ENCODE peak calls at places on chromosomes 2 and 18, in seven cellular contexts. One of them, this sample, is unnamed.

GRCh38 chr2:24261441-24261840 is 86.6 kb downstream of the FAM228A start:
- DNase-seq in PC-3: no peak
- DNase-seq in GM06990: no peak
- DNase-seq in WERI-Rb-1: no peak
- DNase-seq in A549: no peak
- DNase-seq in foreskin fibroblast: no peak
- DNase-seq in AG09309: no peak
- DNase-seq in this sample: no peak

GRCh38 chr2:182898718-182899117 is 32.3 kb upstream of the FRZB start:
- DNase-seq in PC-3: no peak
- DNase-seq in GM06990: no peak
- DNase-seq in WERI-Rb-1: no peak
- DNase-seq in A549: no peak
- DNase-seq in foreskin fibroblast: no peak
- DNase-seq in AG09309: no peak
- DNase-seq in this sample: no peak

GRCh38 chr2:188303363-188304031 is 11.8 kb downstream of the GULP1 start:
- DNase-seq in PC-3: peak; percentile 68
- DNase-seq in GM06990: no peak
- DNase-seq in WERI-Rb-1: no peak
- DNase-seq in A549: no peak
- DNase-seq in foreskin fibroblast: peak; percentile 71
- DNase-seq in AG09309: no peak
- DNase-seq in this sample: no peak

GRCh38 chr2:285506-285905 is 2.4 kb downstream of the ALKAL2 start:
- DNase-seq in PC-3: peak; percentile 25
- DNase-seq in GM06990: no peak
- DNase-seq in WERI-Rb-1: no peak
- DNase-seq in A549: no peak
- DNase-seq in foreskin fibroblast: peak; percentile 72
- DNase-seq in AG09309: peak; percentile 54
- DNase-seq in this sample: peak; percentile 44

GRCh38 chr2:132562245-132562644 is 107.8 kb downstream of the LYPD1 start:
- DNase-seq in PC-3: no peak
- DNase-seq in GM06990: no peak
- DNase-seq in WERI-Rb-1: no peak
- DNase-seq in A549: no peak
- DNase-seq in foreskin fibroblast: no peak
- DNase-seq in AG09309: no peak
- DNase-seq in this sample: no peak

GRCh38 chr2:12014088-12014960 is 267.9 kb downstream of the LPIN1 start:
- DNase-seq in PC-3: no peak
- DNase-seq in GM06990: no peak
- DNase-seq in WERI-Rb-1: no peak
- DNase-seq in A549: no peak
- DNase-seq in foreskin fibroblast: peak; percentile 39
- DNase-seq in AG09309: peak; percentile 68
- DNase-seq in this sample: no peak

GRCh38 chr2:225995788-225996476 is 596.4 kb downstream of the NYAP2 start:
- DNase-seq in PC-3: no peak
- DNase-seq in GM06990: no peak
- DNase-seq in WERI-Rb-1: no peak
- DNase-seq in A549: no peak
- DNase-seq in foreskin fibroblast: peak; percentile 58
- DNase-seq in AG09309: peak; percentile 18
- DNase-seq in this sample: peak; percentile 6

GRCh38 chr2:11004206-11004605 is 92.5 kb downstream of the KCNF1 start:
- DNase-seq in PC-3: peak; percentile 78
- DNase-seq in GM06990: no peak
- DNase-seq in WERI-Rb-1: no peak
- DNase-seq in A549: no peak
- DNase-seq in foreskin fibroblast: peak; percentile 28
- DNase-seq in AG09309: no peak
- DNase-seq in this sample: peak; percentile 90

GRCh38 chr2:7649461-7650228 is 732.4 kb downstream of the RNF144A start:
- DNase-seq in PC-3: no peak
- DNase-seq in GM06990: no peak
- DNase-seq in WERI-Rb-1: no peak
- DNase-seq in A549: no peak
- DNase-seq in foreskin fibroblast: no peak
- DNase-seq in AG09309: no peak
- DNase-seq in this sample: no peak

GRCh38 chr2:28219134-28219533 is 173.5 kb upstream of the FOSL2 start:
- DNase-seq in PC-3: peak; percentile 12
- DNase-seq in GM06990: no peak
- DNase-seq in WERI-Rb-1: no peak
- DNase-seq in A549: no peak
- DNase-seq in foreskin fibroblast: no peak
- DNase-seq in AG09309: no peak
- DNase-seq in this sample: peak; percentile 46

GRCh38 chr2:122514451-122514996 is 759.1 kb downstream of the TSN start:
- DNase-seq in PC-3: peak; percentile 59
- DNase-seq in GM06990: no peak
- DNase-seq in WERI-Rb-1: no peak
- DNase-seq in A549: no peak
- DNase-seq in foreskin fibroblast: no peak
- DNase-seq in AG09309: no peak
- DNase-seq in this sample: no peak

GRCh38 chr2:99856119-99856518 is 286.3 kb downstream of the AFF3 start:
- DNase-seq in PC-3: no peak
- DNase-seq in GM06990: no peak
- DNase-seq in WERI-Rb-1: no peak
- DNase-seq in A549: no peak
- DNase-seq in foreskin fibroblast: no peak
- DNase-seq in AG09309: no peak
- DNase-seq in this sample: no peak

GRCh38 chr2:84458436-84459027 is 548 bp downstream of the SUCLG1 start:
- DNase-seq in PC-3: no peak
- DNase-seq in GM06990: no peak
- DNase-seq in WERI-Rb-1: peak; percentile 22
- DNase-seq in A549: peak; percentile 7
- DNase-seq in foreskin fibroblast: no peak
- DNase-seq in AG09309: no peak
- DNase-seq in this sample: peak; percentile 20
- TF ChIP-seq CTCF in PC-3: no peak
- TF ChIP-seq CTCF in GM06990: no peak
- TF ChIP-seq CTCF in WERI-Rb-1: no peak
- TF ChIP-seq CTCF in A549: no peak
- TF ChIP-seq CTCF in foreskin fibroblast: no peak
- TF ChIP-seq CTCF in AG09309: no peak
- TF ChIP-seq CTCF in this sample: no peak

GRCh38 chr18:3771121-3771971 is 321.4 kb downstream of the TGIF1 start:
- DNase-seq in PC-3: peak; percentile 80
- DNase-seq in GM06990: peak; percentile 83
- DNase-seq in WERI-Rb-1: peak; percentile 67
- DNase-seq in A549: peak; percentile 91
- DNase-seq in foreskin fibroblast: peak; percentile 81
- DNase-seq in AG09309: peak; percentile 82
- DNase-seq in this sample: peak; percentile 94
- H3K4me3 ChIP-seq in PC-3: peak overlapping the region; percentile 49
- H3K4me3 ChIP-seq in GM06990: no peak overlapping the region
- H3K4me3 ChIP-seq in WERI-Rb-1: peak overlapping the region; percentile 30
- H3K4me3 ChIP-seq in A549: peak overlapping the region; percentile 32
- H3K4me3 ChIP-seq in foreskin fibroblast: peak overlapping the region; percentile 44
- H3K4me3 ChIP-seq in AG09309: peak overlapping the region; percentile 37
- H3K4me3 ChIP-seq in this sample: peak overlapping the region; percentile 31

GRCh38 chr2:54428401-54428800 is 27.7 kb upstream of the SPTBN1 start:
- DNase-seq in PC-3: no peak
- DNase-seq in GM06990: no peak
- DNase-seq in WERI-Rb-1: no peak
- DNase-seq in A549: no peak
- DNase-seq in foreskin fibroblast: no peak
- DNase-seq in AG09309: no peak
- DNase-seq in this sample: no peak
- TF ChIP-seq CTCF in PC-3: no peak
- TF ChIP-seq CTCF in GM06990: no peak
- TF ChIP-seq CTCF in WERI-Rb-1: no peak
- TF ChIP-seq CTCF in A549: no peak
- TF ChIP-seq CTCF in foreskin fibroblast: no peak
- TF ChIP-seq CTCF in AG09309: no peak
- TF ChIP-seq CTCF in this sample: no peak

DNA sequence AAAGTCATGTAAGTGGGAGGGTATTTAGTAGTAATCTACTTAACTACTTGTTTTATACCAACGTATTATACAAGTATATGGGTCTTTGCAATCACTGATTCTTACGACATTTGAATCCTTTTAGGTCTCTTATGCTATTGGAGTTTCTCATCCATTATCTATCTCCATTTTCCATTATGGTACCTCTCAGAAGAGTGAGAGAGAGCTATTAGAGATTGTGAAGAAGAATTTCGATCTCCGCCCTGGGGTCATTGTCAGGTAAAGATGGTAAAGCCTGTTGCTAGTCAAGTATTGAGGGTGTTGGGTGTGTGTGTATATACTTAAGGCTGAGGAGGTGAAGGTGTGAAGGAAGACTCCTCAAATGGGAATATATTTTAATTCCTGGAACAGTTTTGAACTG is 3.8 kb downstream of the MAT2A start:
- DNase-seq in PC-3: no peak
- DNase-seq in GM06990: no peak
- DNase-seq in WERI-Rb-1: no peak
- DNase-seq in A549: no peak
- DNase-seq in foreskin fibroblast: no peak
- DNase-seq in AG09309: no peak
- DNase-seq in this sample: no peak
- H3K4me3 ChIP-seq in PC-3: peak overlapping the region; percentile 95
- H3K4me3 ChIP-seq in GM06990: no peak overlapping the region
- H3K4me3 ChIP-seq in WERI-Rb-1: peak overlapping the region; percentile 5
- H3K4me3 ChIP-seq in A549: peak overlapping the region; percentile 98
- H3K4me3 ChIP-seq in foreskin fibroblast: peak overlapping the region; percentile 91
- H3K4me3 ChIP-seq in AG09309: no peak overlapping the region
- H3K4me3 ChIP-seq in this sample: no peak overlapping the region

GRCh38 chr2:171564463-171564862 is 42.2 kb downstream of the CYBRD1 start:
- DNase-seq in PC-3: peak; percentile 67
- DNase-seq in GM06990: no peak
- DNase-seq in WERI-Rb-1: no peak
- DNase-seq in A549: no peak
- DNase-seq in foreskin fibroblast: no peak
- DNase-seq in AG09309: no peak
- DNase-seq in this sample: peak; percentile 23

GRCh38 chr2:171566753-171567152 is 44.5 kb downstream of the CYBRD1 start:
- DNase-seq in PC-3: no peak
- DNase-seq in GM06990: no peak
- DNase-seq in WERI-Rb-1: no peak
- DNase-seq in A549: no peak
- DNase-seq in foreskin fibroblast: no peak
- DNase-seq in AG09309: no peak
- DNase-seq in this sample: no peak

GRCh38 chr2:171566099-171566498 is 43.8 kb downstream of the CYBRD1 start:
- DNase-seq in PC-3: no peak
- DNase-seq in GM06990: no peak
- DNase-seq in WERI-Rb-1: no peak
- DNase-seq in A549: no peak
- DNase-seq in foreskin fibroblast: no peak
- DNase-seq in AG09309: no peak
- DNase-seq in this sample: no peak

GRCh38 chr2:171571721-171572120 is 49.4 kb downstream of the CYBRD1 start:
- DNase-seq in PC-3: no peak
- DNase-seq in GM06990: no peak
- DNase-seq in WERI-Rb-1: no peak
- DNase-seq in A549: no peak
- DNase-seq in foreskin fibroblast: no peak
- DNase-seq in AG09309: no peak
- DNase-seq in this sample: no peak

DNA sequence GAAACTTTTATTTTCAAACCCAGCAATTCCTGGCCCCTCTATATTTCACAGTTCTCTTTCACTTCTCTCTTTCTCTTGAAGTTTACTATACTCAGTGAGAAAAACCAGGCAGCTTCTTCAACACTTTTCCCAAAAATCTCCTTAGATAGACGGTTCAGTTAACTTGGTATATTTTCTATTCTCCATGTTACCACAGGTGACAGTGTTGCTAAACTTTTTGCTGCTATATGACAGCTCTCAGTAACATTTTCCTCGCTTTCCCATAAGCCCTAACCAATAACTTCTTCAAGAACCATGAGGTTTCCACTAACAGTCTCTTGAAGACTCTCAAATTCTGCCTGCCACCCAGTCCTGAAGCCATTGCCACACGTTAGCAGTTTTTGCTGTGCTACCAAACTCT is 45.8 kb downstream of the CYBRD1 start:
- DNase-seq in PC-3: peak; percentile 17
- DNase-seq in GM06990: no peak
- DNase-seq in WERI-Rb-1: no peak
- DNase-seq in A549: no peak
- DNase-seq in foreskin fibroblast: no peak
- DNase-seq in AG09309: no peak
- DNase-seq in this sample: peak; percentile 9
- TF ChIP-seq CTCF in PC-3: peak; percentile 26
- TF ChIP-seq CTCF in GM06990: no peak
- TF ChIP-seq CTCF in WERI-Rb-1: no peak
- TF ChIP-seq CTCF in A549: no peak
- TF ChIP-seq CTCF in foreskin fibroblast: no peak
- TF ChIP-seq CTCF in AG09309: no peak
- TF ChIP-seq CTCF in this sample: no peak

This sample was measured in epithelial cell of esophagus.